ENCODE peak calls at places on chromosomes 3 and 15, in ten cellular contexts. One of them, this sample, is unnamed.

GRCh38 chr3:171173732-171174131 is 147.2 kb upstream of the SLC2A2 start:
- DNase-seq in stimulated activated CD4-positive, alpha-beta T cell treated with anti-CD3 and anti-CD28 coated beads, TNF-alpha, amount 100 ng/mL, for 24 hours: no peak
- DNase-seq in NCI-H460: no peak
- DNase-seq in DMS 273 treated with DMSO at 0.1 percent for 48 hours: no peak
- DNase-seq in mesendoderm: no peak
- DNase-seq in B cell: no peak
- DNase-seq in activated CD4-positive, alpha-beta T cell treated with anti-CD3 and anti-CD28 coated beads, Interleukin-2, amount 50 U/mL, for 24 hours: no peak
- DNase-seq in NB4: no peak
- DNase-seq in CD8-positive, alpha-beta memory T cell: no peak
- DNase-seq in NCI-H774: no peak
- DNase-seq in this sample: no peak

GRCh38 chr3:56314842-56315241 is 153.4 kb downstream of the ERC2 start:
- DNase-seq in NCI-H460: no peak
- DNase-seq in NB4: no peak
- DNase-seq in DMS 273 treated with DMSO at 0.1 percent for 48 hours: peak
- DNase-seq in B cell: no peak
- DNase-seq in stimulated activated CD4-positive, alpha-beta T cell treated with anti-CD3 and anti-CD28 coated beads, TNF-alpha, amount 100 ng/mL, for 24 hours: no peak
- DNase-seq in CD8-positive, alpha-beta memory T cell: no peak
- DNase-seq in mesendoderm: peak
- DNase-seq in NCI-H774: no peak
- DNase-seq in activated CD4-positive, alpha-beta T cell treated with anti-CD3 and anti-CD28 coated beads, Interleukin-2, amount 50 U/mL, for 24 hours: no peak
- DNase-seq in this sample: no peak

GRCh38 chr3:62525276-62525675 is 151.9 kb upstream of the FEZF2 start:
- DNase-seq in DMS 273 treated with DMSO at 0.1 percent for 48 hours: no peak
- DNase-seq in activated CD4-positive, alpha-beta T cell treated with anti-CD3 and anti-CD28 coated beads, Interleukin-2, amount 50 U/mL, for 24 hours: no peak
- DNase-seq in NCI-H460: no peak
- DNase-seq in CD8-positive, alpha-beta memory T cell: no peak
- DNase-seq in mesendoderm: no peak
- DNase-seq in stimulated activated CD4-positive, alpha-beta T cell treated with anti-CD3 and anti-CD28 coated beads, TNF-alpha, amount 100 ng/mL, for 24 hours: no peak
- DNase-seq in NCI-H774: no peak
- DNase-seq in NB4: no peak
- DNase-seq in B cell: no peak
- DNase-seq in this sample: no peak

GRCh38 chr3:113234688-113235260 is 23.4 kb downstream of the BOC start:
- DNase-seq in NB4: no peak
- DNase-seq in activated CD4-positive, alpha-beta T cell treated with anti-CD3 and anti-CD28 coated beads, Interleukin-2, amount 50 U/mL, for 24 hours: no peak
- DNase-seq in CD8-positive, alpha-beta memory T cell: no peak
- DNase-seq in mesendoderm: peak
- DNase-seq in B cell: no peak
- DNase-seq in NCI-H460: no peak
- DNase-seq in NCI-H774: no peak
- DNase-seq in DMS 273 treated with DMSO at 0.1 percent for 48 hours: no peak
- DNase-seq in stimulated activated CD4-positive, alpha-beta T cell treated with anti-CD3 and anti-CD28 coated beads, TNF-alpha, amount 100 ng/mL, for 24 hours: no peak
- DNase-seq in this sample: no peak

GRCh38 chr3:15276028-15276717 is 56.2 kb downstream of the SH3BP5 start:
- DNase-seq in B cell: no peak
- DNase-seq in mesendoderm: no peak
- DNase-seq in activated CD4-positive, alpha-beta T cell treated with anti-CD3 and anti-CD28 coated beads, Interleukin-2, amount 50 U/mL, for 24 hours: no peak
- DNase-seq in NCI-H774: no peak
- DNase-seq in NCI-H460: no peak
- DNase-seq in stimulated activated CD4-positive, alpha-beta T cell treated with anti-CD3 and anti-CD28 coated beads, TNF-alpha, amount 100 ng/mL, for 24 hours: no peak
- DNase-seq in DMS 273 treated with DMSO at 0.1 percent for 48 hours: no peak
- DNase-seq in NB4: no peak
- DNase-seq in CD8-positive, alpha-beta memory T cell: no peak
- DNase-seq in this sample: no peak

GRCh38 chr15:40300367-40300766 is 7.4 kb downstream of the PLCB2 start:
- DNase-seq in CD8-positive, alpha-beta memory T cell: no peak
- DNase-seq in NB4: no peak
- DNase-seq in NCI-H460: no peak
- DNase-seq in DMS 273 treated with DMSO at 0.1 percent for 48 hours: no peak
- DNase-seq in mesendoderm: no peak
- DNase-seq in B cell: no peak
- DNase-seq in activated CD4-positive, alpha-beta T cell treated with anti-CD3 and anti-CD28 coated beads, Interleukin-2, amount 50 U/mL, for 24 hours: no peak
- DNase-seq in stimulated activated CD4-positive, alpha-beta T cell treated with anti-CD3 and anti-CD28 coated beads, TNF-alpha, amount 100 ng/mL, for 24 hours: no peak
- DNase-seq in NCI-H774: no peak
- DNase-seq in this sample: no peak

GRCh38 chr15:46956456-46956855 is 760.8 kb upstream of the SEMA6D start:
- DNase-seq in NCI-H460: no peak
- DNase-seq in mesendoderm: no peak
- DNase-seq in B cell: no peak
- DNase-seq in activated CD4-positive, alpha-beta T cell treated with anti-CD3 and anti-CD28 coated beads, Interleukin-2, amount 50 U/mL, for 24 hours: no peak
- DNase-seq in NB4: no peak
- DNase-seq in DMS 273 treated with DMSO at 0.1 percent for 48 hours: peak
- DNase-seq in CD8-positive, alpha-beta memory T cell: no peak
- DNase-seq in stimulated activated CD4-positive, alpha-beta T cell treated with anti-CD3 and anti-CD28 coated beads, TNF-alpha, amount 100 ng/mL, for 24 hours: no peak
- DNase-seq in NCI-H774: no peak
- DNase-seq in this sample: no peak

GRCh38 chr3:47380026-47380600 is 708 bp upstream of the PTPN23 start:
- DNase-seq in DMS 273 treated with DMSO at 0.1 percent for 48 hours: no peak
- DNase-seq in stimulated activated CD4-positive, alpha-beta T cell treated with anti-CD3 and anti-CD28 coated beads, TNF-alpha, amount 100 ng/mL, for 24 hours: no peak
- DNase-seq in CD8-positive, alpha-beta memory T cell: no peak
- DNase-seq in NB4: no peak
- DNase-seq in NCI-H774: no peak
- DNase-seq in activated CD4-positive, alpha-beta T cell treated with anti-CD3 and anti-CD28 coated beads, Interleukin-2, amount 50 U/mL, for 24 hours: no peak
- DNase-seq in NCI-H460: no peak
- DNase-seq in mesendoderm: no peak
- DNase-seq in B cell: peak
- DNase-seq in this sample: peak

GRCh38 chr15:80550219-80550909 is 144.7 kb upstream of the ABHD17C start:
- DNase-seq in DMS 273 treated with DMSO at 0.1 percent for 48 hours: no peak
- DNase-seq in CD8-positive, alpha-beta memory T cell: no peak
- DNase-seq in mesendoderm: no peak
- DNase-seq in NCI-H774: no peak
- DNase-seq in NCI-H460: no peak
- DNase-seq in activated CD4-positive, alpha-beta T cell treated with anti-CD3 and anti-CD28 coated beads, Interleukin-2, amount 50 U/mL, for 24 hours: no peak
- DNase-seq in B cell: no peak
- DNase-seq in NB4: no peak
- DNase-seq in stimulated activated CD4-positive, alpha-beta T cell treated with anti-CD3 and anti-CD28 coated beads, TNF-alpha, amount 100 ng/mL, for 24 hours: no peak
- DNase-seq in this sample: peak

GRCh38 chr3:34106879-34107278 is 308.4 kb downstream of the PDCD6IP start:
- DNase-seq in NCI-H460: no peak
- DNase-seq in NCI-H774: peak
- DNase-seq in stimulated activated CD4-positive, alpha-beta T cell treated with anti-CD3 and anti-CD28 coated beads, TNF-alpha, amount 100 ng/mL, for 24 hours: no peak
- DNase-seq in B cell: no peak
- DNase-seq in activated CD4-positive, alpha-beta T cell treated with anti-CD3 and anti-CD28 coated beads, Interleukin-2, amount 50 U/mL, for 24 hours: no peak
- DNase-seq in mesendoderm: peak
- DNase-seq in NB4: peak
- DNase-seq in DMS 273 treated with DMSO at 0.1 percent for 48 hours: no peak
- DNase-seq in CD8-positive, alpha-beta memory T cell: no peak
- DNase-seq in this sample: peak

GRCh38 chr3:31179768-31180167 is 285.3 kb upstream of the GADL1 start:
- DNase-seq in NCI-H460: no peak
- DNase-seq in DMS 273 treated with DMSO at 0.1 percent for 48 hours: no peak
- DNase-seq in stimulated activated CD4-positive, alpha-beta T cell treated with anti-CD3 and anti-CD28 coated beads, TNF-alpha, amount 100 ng/mL, for 24 hours: no peak
- DNase-seq in B cell: no peak
- DNase-seq in activated CD4-positive, alpha-beta T cell treated with anti-CD3 and anti-CD28 coated beads, Interleukin-2, amount 50 U/mL, for 24 hours: no peak
- DNase-seq in mesendoderm: no peak
- DNase-seq in NB4: no peak
- DNase-seq in CD8-positive, alpha-beta memory T cell: no peak
- DNase-seq in NCI-H774: no peak
- DNase-seq in this sample: no peak

GRCh38 chr3:97932387-97932801 is 39.8 kb downstream of the RIOX2 start:
- DNase-seq in CD8-positive, alpha-beta memory T cell: no peak
- DNase-seq in NCI-H774: no peak
- DNase-seq in B cell: no peak
- DNase-seq in activated CD4-positive, alpha-beta T cell treated with anti-CD3 and anti-CD28 coated beads, Interleukin-2, amount 50 U/mL, for 24 hours: no peak
- DNase-seq in mesendoderm: no peak
- DNase-seq in DMS 273 treated with DMSO at 0.1 percent for 48 hours: no peak
- DNase-seq in stimulated activated CD4-positive, alpha-beta T cell treated with anti-CD3 and anti-CD28 coated beads, TNF-alpha, amount 100 ng/mL, for 24 hours: no peak
- DNase-seq in NB4: peak
- DNase-seq in NCI-H460: no peak
- DNase-seq in this sample: no peak

GRCh38 chr3:14479591-14479990 is 60.6 kb downstream of the GRIP2 start:
- DNase-seq in NCI-H460: no peak
- DNase-seq in activated CD4-positive, alpha-beta T cell treated with anti-CD3 and anti-CD28 coated beads, Interleukin-2, amount 50 U/mL, for 24 hours: no peak
- DNase-seq in stimulated activated CD4-positive, alpha-beta T cell treated with anti-CD3 and anti-CD28 coated beads, TNF-alpha, amount 100 ng/mL, for 24 hours: no peak
- DNase-seq in mesendoderm: no peak
- DNase-seq in B cell: no peak
- DNase-seq in NCI-H774: no peak
- DNase-seq in CD8-positive, alpha-beta memory T cell: no peak
- DNase-seq in NB4: no peak
- DNase-seq in DMS 273 treated with DMSO at 0.1 percent for 48 hours: no peak
- DNase-seq in this sample: no peak

GRCh38 chr3:175310046-175310445 is 450.9 kb downstream of the NAALADL2 start:
- DNase-seq in activated CD4-positive, alpha-beta T cell treated with anti-CD3 and anti-CD28 coated beads, Interleukin-2, amount 50 U/mL, for 24 hours: no peak
- DNase-seq in DMS 273 treated with DMSO at 0.1 percent for 48 hours: no peak
- DNase-seq in NB4: no peak
- DNase-seq in B cell: no peak
- DNase-seq in NCI-H774: no peak
- DNase-seq in CD8-positive, alpha-beta memory T cell: no peak
- DNase-seq in stimulated activated CD4-positive, alpha-beta T cell treated with anti-CD3 and anti-CD28 coated beads, TNF-alpha, amount 100 ng/mL, for 24 hours: no peak
- DNase-seq in mesendoderm: no peak
- DNase-seq in NCI-H460: no peak
- DNase-seq in this sample: no peak

This sample was measured in GM12865.